ENCODE peak calls at places on chromosomes 16 and 17, in eight cellular contexts. H is activated CD4-positive, alpha-beta T cell treated with anti-CD3 and anti-CD28 coated beads, Interleukin-2, amount 50 U/mL, for 4 hours; B is WTC11; O is HTR-8/SVneo; Y is transverse colon; D is GM18507; P is stimulated activated CD8-positive, alpha-beta memory T cell treated with anti-CD3 and anti-CD28 coated beads, Interleukin-7, amount 100 ng/mL, for 1 hour; F is GM20000. C is an unnamed sample.

GRCh38 chr16:50446861-50447260 is 78.1 kb upstream of the BRD7 start:
- DNase-seq in H (no peak), B (no peak), O (no peak), Y (no peak), D (no peak), P (no peak), F (no peak), C (no peak)

GRCh38 chr17:29089601-29090044 is 46.7 kb downstream of the PIPOX start:
- DNase-seq in H (no peak), B (no peak), O (no peak), Y (peak), D (no peak), P (no peak), F (no peak), C (no peak)

GRCh38 chr16:19196871-19197270 is 28.8 kb downstream of the SYT17 start:
- DNase-seq in H (no peak), B (no peak), O (no peak), Y (no peak), D (no peak), P (no peak), F (no peak), C (no peak)

GRCh38 chr17:17321356-17322025 is 18.3 kb downstream of the NT5M start:
- DNase-seq in H (no peak), B (no peak), O (no peak), Y (no peak), D (no peak), P (no peak), F (no peak), C (no peak)

GRCh38 chr17:76943781-76944213 is 75.6 kb downstream of the MGAT5B start:
- DNase-seq in H (no peak), B (no peak), O (no peak), Y (no peak), D (no peak), P (no peak), F (no peak), C (no peak)

GRCh38 chr17:40541873-40542561 is 23.3 kb downstream of the CCR7 start:
- DNase-seq in H (no peak), B (no peak), O (no peak), Y (no peak), D (no peak), P (no peak), F (no peak), C (no peak)

GRCh38 chr16:11085025-11085485 is 140.7 kb downstream of the CLEC16A start:
- DNase-seq in H (no peak), B (no peak), O (no peak), Y (no peak), D (no peak), P (no peak), F (no peak), C (no peak)

GRCh38 chr17:43759836-43760235 is 1.2 kb upstream of the SOST start:
- DNase-seq in H (no peak), B (no peak), O (no peak), Y (no peak), D (no peak), P (no peak), F (no peak), C (no peak)

GRCh38 chr17:40188694-40189093 is 11.4 kb downstream of the RAPGEFL1 start:
- DNase-seq in H (no peak), B (no peak), O (no peak), Y (no peak), D (no peak), P (no peak), F (no peak), C (no peak)

GRCh38 chr17:50397919-50398285 is 579 bp upstream of the LRRC59 start:
- DNase-seq in H (no peak), B (no peak), O (peak), Y (no peak), D (no peak), P (no peak), F (no peak), C (no peak)

GRCh38 chr16:75326333-75326732 is 74.9 kb upstream of the BCAR1 start:
- DNase-seq in H (no peak), B (no peak), O (no peak), Y (no peak), D (no peak), P (no peak), F (no peak), C (no peak)

GRCh38 chr17:80512233-80512632 is 32.4 kb upstream of the RPTOR start:
- DNase-seq in H (no peak), B (no peak), O (peak), Y (no peak), D (no peak), P (no peak), F (no peak), C (no peak)

GRCh38 chr17:66755101-66755943 is 79.6 kb upstream of the CACNG5 start:
- DNase-seq in H (no peak), B (no peak), O (no peak), Y (peak), D (no peak), P (no peak), F (no peak), C (no peak)

GRCh38 chr17:38579934-38580333 is 25.8 kb downstream of the SRCIN1 start:
- DNase-seq in H (no peak), B (peak), O (peak), Y (no peak), D (no peak), P (no peak), F (no peak), C (no peak)

GRCh38 chr16:13298676-13299075 is 397.3 kb downstream of the SHISA9 start:
- DNase-seq in H (no peak), B (peak), O (no peak), Y (no peak), D (no peak), P (no peak), F (no peak), C (no peak)

GRCh38 chr17:46915596-46915995 is 7.4 kb upstream of the GOSR2 start:
- DNase-seq in H (no peak), B (no peak), O (no peak), Y (no peak), D (no peak), P (no peak), F (no peak), C (no peak)

GRCh38 chr17:63996430-63997182 is 1.5 kb upstream of the PRR29 start:
- DNase-seq in H (no peak), B (no peak), O (no peak), Y (no peak), D (no peak), P (no peak), F (no peak), C (no peak)

GRCh38 chr17:60442271-60443201 is 20.2 kb downstream of the CHCT1 start:
- DNase-seq in H (no peak), B (no peak), O (peak), Y (no peak), D (no peak), P (no peak), F (no peak), C (no peak)

GRCh38 chr16:1200014-1200627 is 24.9 kb downstream of the TPSG1 start:
- DNase-seq in H (no peak), B (no peak), O (no peak), Y (no peak), D (no peak), P (no peak), F (no peak), C (no peak)

GRCh38 chr16:63702981-63703590 is 1418.8 kb downstream of the CDH11 start:
- DNase-seq in H (no peak), B (peak), O (no peak), Y (no peak), D (no peak), P (no peak), F (no peak), C (no peak)

GRCh38 chr17:75691371-75692290 is 24.5 kb downstream of the SAP30BP start:
- DNase-seq in H (no peak), B (no peak), O (no peak), Y (no peak), D (no peak), P (no peak), F (no peak), C (peak)

GRCh38 chr16:62077998-62078397 is 41.8 kb upstream of the CDH8 start:
- DNase-seq in H (no peak), B (peak), O (no peak), Y (no peak), D (no peak), P (no peak), F (peak), C (no peak)

GRCh38 chr17:83203073-83203471 is 123.7 kb downstream of the METRNL start:
- DNase-seq in H (no peak), B (peak), O (no peak), Y (peak), D (no peak), P (no peak), F (no peak), C (no peak)

GRCh38 chr17:622356-622755 is 92.3 kb downstream of the VPS53 start:
- DNase-seq in H (no peak), B (no peak), O (peak), Y (no peak), D (no peak), P (no peak), F (no peak), C (no peak)

GRCh38 chr17:34125010-34125409 is 130.1 kb upstream of the CCL2 start:
- DNase-seq in H (no peak), B (no peak), O (no peak), Y (no peak), D (no peak), P (no peak), F (no peak), C (no peak)

GRCh38 chr16:15887283-15887682 is 1.1 kb downstream of the CEP20 start:
- DNase-seq in H (no peak), B (no peak), O (no peak), Y (no peak), D (no peak), P (no peak), F (no peak), C (no peak)

GRCh38 chr17:45218895-45219661 is 2.6 kb upstream of the FMNL1 start:
- DNase-seq in H (peak), B (peak), O (peak), Y (peak), D (no peak), P (peak), F (peak), C (peak)

GRCh38 chr16:23052908-23053580 is 96.2 kb downstream of the USP31 start:
- DNase-seq in H (no peak), B (no peak), O (no peak), Y (no peak), D (no peak), P (no peak), F (no peak), C (no peak)

GRCh38 chr16:11274964-11275363 is 1.3 kb downstream of the PRM2 start:
- DNase-seq in H (no peak), B (no peak), O (no peak), Y (no peak), D (no peak), P (no peak), F (no peak), C (no peak)

GRCh38 chr17:7703584-7704574 is 1.1 kb upstream of the EFNB3 start:
- DNase-seq in H (no peak), B (peak), O (no peak), Y (no peak), D (no peak), P (no peak), F (no peak), C (no peak)

GRCh38 chr17:82152556-82153294 is 54.7 kb upstream of the FASN start:
- DNase-seq in H (no peak), B (no peak), O (no peak), Y (peak), D (no peak), P (no peak), F (no peak), C (no peak)

GRCh38 chr17:50072130-50072529 is 16.2 kb downstream of the ITGA3 start:
- DNase-seq in H (no peak), B (no peak), O (no peak), Y (no peak), D (no peak), P (no peak), F (no peak), C (no peak)